ENCODE peak calls at places on chromosomes 7 and 10, in four cellular contexts. L is AG04450, P is pancreas, G is stomach. J is an unnamed sample.

GRCh38 chr10:13087986-13088618 is 11.9 kb upstream of the OPTN start:
- DNase-seq in L (peak; percentile 38), P (no peak), G (no peak), J (no peak)

GRCh38 chr10:119022846-119023552 is 6.5 kb upstream of the NANOS1 start:
- DNase-seq in L (no peak), P (no peak), G (no peak), J (no peak)

GRCh38 chr10:21372651-21373410 is 152.7 kb downstream of the SKIDA1 start:
- DNase-seq in L (peak; percentile 81), P (no peak), G (no peak), J (no peak)

GRCh38 chr10:104286939-104287338 is 18.0 kb downstream of the GSTO2 start:
- DNase-seq in L (no peak), P (no peak), G (no peak), J (no peak)

GRCh38 chr10:4266387-4267083 is 481.5 kb upstream of the KLF6 start:
- DNase-seq in L (no peak), P (no peak), G (no peak), J (no peak)

GRCh38 chr10:35640951-35641429 is 1.1 kb downstream of the FZD8 start:
- DNase-seq in L (peak; percentile 72), P (peak; percentile 74), G (peak; percentile 70), J (peak; percentile 85)

GRCh38 chr7:22601812-22602568 is 102.0 kb upstream of the STEAP1B start:
- DNase-seq in L (no peak), P (no peak), G (no peak), J (no peak)

GRCh38 chr7:25669954-25670841 is 441.9 kb upstream of the NPVF start:
- DNase-seq in L (no peak), P (no peak), G (no peak), J (no peak)

GRCh38 chr10:107686095-107686494 is 521.6 kb upstream of the SORCS1 start:
- DNase-seq in L (no peak), P (no peak), G (no peak), J (no peak)

GRCh38 chr10:45370202-45370955 is 3.6 kb upstream of the ALOX5 start:
- DNase-seq in L (no peak), P (no peak), G (no peak), J (no peak)

GRCh38 chr7:35551682-35552081 is 143.3 kb downstream of the HERPUD2 start:
- DNase-seq in L (no peak), P (no peak), G (no peak), J (no peak)

GRCh38 chr7:142879060-142879459 is 6.5 kb downstream of the TRPV6 start:
- DNase-seq in L (no peak), P (no peak), G (no peak), J (no peak)

GRCh38 chr7:76191783-76192240 is 9.9 kb upstream of the SRRM3 start:
- DNase-seq in L (no peak), P (no peak), G (no peak), J (no peak)

GRCh38 chr10:124401633-124402032 is 17.1 kb downstream of the OAT start:
- DNase-seq in L (no peak), P (no peak), G (no peak), J (no peak)

GRCh38 chr7:109456116-109456515 is 886.4 kb downstream of the DNAJB9 start:
- DNase-seq in L (no peak), P (no peak), G (no peak), J (no peak)
- TF ChIP-seq CTCF in L (no peak), P (no peak), G (no peak), J (no peak)

GRCh38 chr7:113094517-113095249 is 8.1 kb upstream of the GPR85 start:
- DNase-seq in L (no peak), P (no peak), G (no peak), J (no peak)

GRCh38 chr7:113099284-113099919 is 12.8 kb upstream of the GPR85 start:
- DNase-seq in L (no peak), P (no peak), G (no peak), J (no peak)

GRCh38 chr7:113100091-113100723 is 13.6 kb upstream of the GPR85 start:
- DNase-seq in L (no peak), P (peak; percentile 64), G (peak; percentile 29), J (no peak)
- H3K4me3 ChIP-seq in L (no peak overlapping the region), P (peak overlapping the region; percentile 7), G (no peak overlapping the region), J (no peak overlapping the region)

GRCh38 chr7:80302078-80302477 is 167.4 kb downstream of the GNAI1 start:
- DNase-seq in L (no peak), P (no peak), G (no peak), J (no peak)
- H3K9me3 ChIP-seq in L (no peaks in the 10 kb centered on the region), P (no peaks in the 10 kb centered on the region), G (peaks cover under 1% of the 10 kb centered on the region), J (no peaks in the 10 kb centered on the region)

GRCh38 chr10:74826142-74827044 is at the start of gene KAT6B:
- DNase-seq in L (peak; percentile 100), P (peak; percentile 100), G (peak; percentile 100), J (peak; percentile 100)
- TF ChIP-seq CTCF in L (peak; percentile 32), P (no peak), G (peak; percentile 16), J (peak; percentile 28)